ENCODE peak calls at places on chromosomes 1 and 21, in nine cellular contexts. One of them, this sample, is unnamed.

GRCh38 chr21:40851749-40852148 is 4.8 kb upstream of the DSCAM start:
- DNase-seq in GM23248: no peak
- DNase-seq in RWPE2: no peak
- DNase-seq in heart right ventricle: no peak
- DNase-seq in PC-9: no peak
- DNase-seq in lung: no peak
- DNase-seq in mucosa of descending colon: no peak
- DNase-seq in left ventricle myocardium inferior: no peak
- DNase-seq in psoas muscle: no peak
- DNase-seq in this sample: no peak

GRCh38 chr21:15050588-15051377 is 14.0 kb downstream of the NRIP1 start:
- DNase-seq in GM23248: no peak
- DNase-seq in RWPE2: no peak
- DNase-seq in heart right ventricle: no peak
- DNase-seq in PC-9: no peak
- DNase-seq in lung: no peak
- DNase-seq in mucosa of descending colon: no peak
- DNase-seq in left ventricle myocardium inferior: no peak
- DNase-seq in psoas muscle: no peak
- DNase-seq in this sample: no peak

GRCh38 chr1:187626056-187626455 is 797.3 kb downstream of the PLA2G4A start:
- DNase-seq in GM23248: no peak
- DNase-seq in RWPE2: no peak
- DNase-seq in heart right ventricle: no peak
- DNase-seq in PC-9: no peak
- DNase-seq in lung: no peak
- DNase-seq in mucosa of descending colon: no peak
- DNase-seq in left ventricle myocardium inferior: no peak
- DNase-seq in psoas muscle: no peak
- DNase-seq in this sample: no peak

GRCh38 chr1:210057593-210057992 is 119.6 kb downstream of the SYT14 start:
- DNase-seq in GM23248: no peak
- DNase-seq in RWPE2: no peak
- DNase-seq in heart right ventricle: no peak
- DNase-seq in PC-9: no peak
- DNase-seq in lung: no peak
- DNase-seq in mucosa of descending colon: no peak
- DNase-seq in left ventricle myocardium inferior: no peak
- DNase-seq in psoas muscle: no peak
- DNase-seq in this sample: no peak

GRCh38 chr1:94236021-94236491 is 1.3 kb downstream of the ARHGAP29 start:
- DNase-seq in GM23248: peak; percentile 50
- DNase-seq in RWPE2: no peak
- DNase-seq in heart right ventricle: no peak
- DNase-seq in PC-9: no peak
- DNase-seq in lung: no peak
- DNase-seq in mucosa of descending colon: no peak
- DNase-seq in left ventricle myocardium inferior: no peak
- DNase-seq in psoas muscle: no peak
- DNase-seq in this sample: no peak

GRCh38 chr1:245648749-245649517 is 494.1 kb downstream of the KIF26B start:
- DNase-seq in GM23248: no peak
- DNase-seq in RWPE2: no peak
- DNase-seq in heart right ventricle: no peak
- DNase-seq in PC-9: no peak
- DNase-seq in lung: no peak
- DNase-seq in mucosa of descending colon: no peak
- DNase-seq in left ventricle myocardium inferior: no peak
- DNase-seq in psoas muscle: no peak
- DNase-seq in this sample: no peak

GRCh38 chr1:232333419-232333767 is 296.5 kb downstream of the SIPA1L2 start:
- DNase-seq in GM23248: no peak
- DNase-seq in RWPE2: no peak
- DNase-seq in heart right ventricle: no peak
- DNase-seq in PC-9: no peak
- DNase-seq in lung: no peak
- DNase-seq in mucosa of descending colon: no peak
- DNase-seq in left ventricle myocardium inferior: peak; percentile 31
- DNase-seq in psoas muscle: no peak
- DNase-seq in this sample: no peak

GRCh38 chr1:45765999-45766792 is 15.7 kb upstream of the IPP start:
- DNase-seq in GM23248: no peak
- DNase-seq in RWPE2: no peak
- DNase-seq in heart right ventricle: no peak
- DNase-seq in PC-9: no peak
- DNase-seq in lung: no peak
- DNase-seq in mucosa of descending colon: no peak
- DNase-seq in left ventricle myocardium inferior: no peak
- DNase-seq in psoas muscle: no peak
- DNase-seq in this sample: peak; percentile 20

GRCh38 chr1:29501227-29501976 is 265.1 kb downstream of the PTPRU start:
- DNase-seq in GM23248: no peak
- DNase-seq in RWPE2: no peak
- DNase-seq in heart right ventricle: no peak
- DNase-seq in PC-9: no peak
- DNase-seq in lung: no peak
- DNase-seq in mucosa of descending colon: no peak
- DNase-seq in left ventricle myocardium inferior: no peak
- DNase-seq in psoas muscle: no peak
- DNase-seq in this sample: no peak

GRCh38 chr1:41731631-41732030 is 187.1 kb downstream of the HIVEP3 start:
- DNase-seq in GM23248: no peak
- DNase-seq in RWPE2: no peak
- DNase-seq in heart right ventricle: no peak
- DNase-seq in PC-9: no peak
- DNase-seq in lung: no peak
- DNase-seq in mucosa of descending colon: no peak
- DNase-seq in left ventricle myocardium inferior: no peak
- DNase-seq in psoas muscle: no peak
- DNase-seq in this sample: no peak

GRCh38 chr21:39935716-39936115 is 68.5 kb downstream of the PCP4 start:
- DNase-seq in GM23248: no peak
- DNase-seq in RWPE2: no peak
- DNase-seq in heart right ventricle: no peak
- DNase-seq in PC-9: no peak
- DNase-seq in lung: no peak
- DNase-seq in mucosa of descending colon: no peak
- DNase-seq in left ventricle myocardium inferior: no peak
- DNase-seq in psoas muscle: no peak
- DNase-seq in this sample: no peak

GRCh38 chr1:8687053-8687452 is 130.4 kb downstream of the RERE start:
- DNase-seq in GM23248: peak; percentile 50
- DNase-seq in RWPE2: no peak
- DNase-seq in heart right ventricle: no peak
- DNase-seq in PC-9: no peak
- DNase-seq in lung: no peak
- DNase-seq in mucosa of descending colon: peak; percentile 49
- DNase-seq in left ventricle myocardium inferior: no peak
- DNase-seq in psoas muscle: no peak
- DNase-seq in this sample: no peak

GRCh38 chr1:88655685-88656299 is 28.3 kb upstream of the PKN2 start:
- DNase-seq in GM23248: peak; percentile 46
- DNase-seq in RWPE2: no peak
- DNase-seq in heart right ventricle: no peak
- DNase-seq in PC-9: no peak
- DNase-seq in lung: no peak
- DNase-seq in mucosa of descending colon: no peak
- DNase-seq in left ventricle myocardium inferior: no peak
- DNase-seq in psoas muscle: no peak
- DNase-seq in this sample: no peak

GRCh38 chr1:104991702-104992101 is 1242.0 kb downstream of the AMY1C start:
- DNase-seq in GM23248: no peak
- DNase-seq in RWPE2: no peak
- DNase-seq in heart right ventricle: no peak
- DNase-seq in PC-9: no peak
- DNase-seq in lung: no peak
- DNase-seq in mucosa of descending colon: no peak
- DNase-seq in left ventricle myocardium inferior: no peak
- DNase-seq in psoas muscle: no peak
- DNase-seq in this sample: no peak

GRCh38 chr1:173418107-173418985 is 58.8 kb upstream of the PRDX6 start:
- DNase-seq in GM23248: peak; percentile 80
- DNase-seq in RWPE2: no peak
- DNase-seq in heart right ventricle: no peak
- DNase-seq in PC-9: no peak
- DNase-seq in lung: no peak
- DNase-seq in mucosa of descending colon: no peak
- DNase-seq in left ventricle myocardium inferior: no peak
- DNase-seq in psoas muscle: no peak
- DNase-seq in this sample: no peak

GRCh38 chr1:7050751-7051665 is 265.8 kb downstream of the CAMTA1 start:
- DNase-seq in GM23248: no peak
- DNase-seq in RWPE2: no peak
- DNase-seq in heart right ventricle: no peak
- DNase-seq in PC-9: no peak
- DNase-seq in lung: no peak
- DNase-seq in mucosa of descending colon: no peak
- DNase-seq in left ventricle myocardium inferior: no peak
- DNase-seq in psoas muscle: no peak
- DNase-seq in this sample: no peak

GRCh38 chr21:38785483-38785882 is 20.2 kb upstream of the ETS2 start:
- DNase-seq in GM23248: no peak
- DNase-seq in RWPE2: no peak
- DNase-seq in heart right ventricle: no peak
- DNase-seq in PC-9: no peak
- DNase-seq in lung: no peak
- DNase-seq in mucosa of descending colon: no peak
- DNase-seq in left ventricle myocardium inferior: no peak
- DNase-seq in psoas muscle: no peak
- DNase-seq in this sample: no peak

GRCh38 chr1:185170291-185170848 is 13.4 kb downstream of the SWT1 start:
- DNase-seq in GM23248: peak; percentile 68
- DNase-seq in RWPE2: no peak
- DNase-seq in heart right ventricle: peak; percentile 40
- DNase-seq in PC-9: peak; percentile 30
- DNase-seq in lung: no peak
- DNase-seq in mucosa of descending colon: no peak
- DNase-seq in left ventricle myocardium inferior: no peak
- DNase-seq in psoas muscle: no peak
- DNase-seq in this sample: peak; percentile 54

GRCh38 chr1:9482403-9482802 is 56.9 kb upstream of the SLC25A33 start:
- DNase-seq in GM23248: no peak
- DNase-seq in RWPE2: no peak
- DNase-seq in heart right ventricle: no peak
- DNase-seq in PC-9: no peak
- DNase-seq in lung: no peak
- DNase-seq in mucosa of descending colon: no peak
- DNase-seq in left ventricle myocardium inferior: no peak
- DNase-seq in psoas muscle: no peak
- DNase-seq in this sample: no peak

DNA sequence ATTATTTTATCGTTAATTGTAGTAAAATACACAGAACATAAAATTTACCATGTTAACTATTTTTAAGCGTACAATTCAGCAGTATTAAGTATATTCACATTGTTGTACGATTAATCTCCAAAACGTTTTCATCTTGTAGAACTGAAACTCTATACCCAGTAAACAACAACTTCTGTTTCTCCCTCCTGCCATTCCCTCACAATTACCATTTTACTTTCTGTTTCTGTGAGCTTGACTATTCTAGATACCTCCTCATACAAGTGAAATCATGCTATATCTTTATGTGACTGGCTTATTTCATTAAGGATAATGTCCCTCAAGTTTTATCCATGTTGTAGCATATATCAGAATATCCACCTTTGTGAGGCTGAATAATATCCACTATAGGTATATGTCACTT is 156.8 kb downstream of the ST6GALNAC3 start:
- DNase-seq in GM23248: no peak
- DNase-seq in RWPE2: no peak
- DNase-seq in heart right ventricle: no peak
- DNase-seq in PC-9: no peak
- DNase-seq in lung: no peak
- DNase-seq in mucosa of descending colon: no peak
- DNase-seq in left ventricle myocardium inferior: no peak
- DNase-seq in psoas muscle: no peak
- DNase-seq in this sample: no peak
- H3K4me1 ChIP-seq in GM23248: no peaks in the 10 kb centered on the region
- H3K4me1 ChIP-seq in RWPE2: no peaks in the 10 kb centered on the region
- H3K4me1 ChIP-seq in heart right ventricle: peaks cover 14% of the 10 kb centered on the region
- H3K4me1 ChIP-seq in PC-9: no peaks in the 10 kb centered on the region
- H3K4me1 ChIP-seq in lung: peaks cover 4% of the 10 kb centered on the region
- H3K4me1 ChIP-seq in mucosa of descending colon: no peaks in the 10 kb centered on the region
- H3K4me1 ChIP-seq in left ventricle myocardium inferior: peaks cover 14% of the 10 kb centered on the region
- H3K4me1 ChIP-seq in psoas muscle: no peaks in the 10 kb centered on the region
- H3K4me1 ChIP-seq in this sample: no peaks in the 10 kb centered on the region

DNA sequence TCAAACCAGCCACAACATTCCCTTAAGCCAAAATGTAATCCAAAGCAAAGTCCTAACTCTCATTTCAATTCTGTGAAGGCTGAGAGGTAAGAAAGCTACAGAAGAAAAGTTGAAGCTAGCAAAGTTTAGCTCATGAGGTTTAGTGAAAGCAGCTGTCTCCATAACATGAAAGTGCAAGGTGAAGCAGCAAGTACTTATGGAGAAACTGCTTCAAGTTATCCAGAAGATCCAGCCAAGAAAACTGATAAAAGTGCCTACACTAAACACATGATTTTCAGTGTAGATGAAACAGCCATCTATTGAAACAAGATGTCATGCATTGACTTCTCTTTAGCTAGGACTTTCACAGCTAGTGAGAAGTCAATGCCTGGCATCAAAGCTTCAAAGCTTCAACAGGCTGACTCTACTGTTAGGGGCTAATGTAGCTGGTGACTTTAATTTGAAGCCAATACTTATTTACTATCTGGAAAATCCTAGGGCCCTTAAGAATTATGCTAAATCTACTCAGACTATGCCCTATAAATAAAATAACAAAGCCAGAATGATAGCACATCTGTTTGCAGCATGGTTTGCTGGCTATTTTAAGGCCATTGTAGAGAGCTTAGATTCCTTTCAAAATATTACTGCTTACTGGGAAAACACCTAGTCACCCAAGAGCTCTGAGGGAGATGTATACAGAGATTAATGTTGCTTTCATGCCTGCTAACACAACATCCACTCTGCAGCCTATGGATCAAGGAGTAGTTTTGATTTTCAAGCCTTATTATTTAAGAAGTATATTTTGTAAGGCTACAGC is 188.5 kb downstream of the EIF4G3 start:
- DNase-seq in GM23248: no peak
- DNase-seq in RWPE2: no peak
- DNase-seq in heart right ventricle: no peak
- DNase-seq in PC-9: no peak
- DNase-seq in lung: no peak
- DNase-seq in mucosa of descending colon: no peak
- DNase-seq in left ventricle myocardium inferior: no peak
- DNase-seq in psoas muscle: no peak
- DNase-seq in this sample: no peak
- H3K4me1 ChIP-seq in GM23248: peaks cover 13% of the 10 kb centered on the region
- H3K4me1 ChIP-seq in RWPE2: peaks cover 12% of the 10 kb centered on the region
- H3K4me1 ChIP-seq in heart right ventricle: peaks cover 10% of the 10 kb centered on the region
- H3K4me1 ChIP-seq in PC-9: no peaks in the 10 kb centered on the region
- H3K4me1 ChIP-seq in lung: no peaks in the 10 kb centered on the region
- H3K4me1 ChIP-seq in mucosa of descending colon: no peaks in the 10 kb centered on the region
- H3K4me1 ChIP-seq in left ventricle myocardium inferior: peaks cover 7% of the 10 kb centered on the region
- H3K4me1 ChIP-seq in psoas muscle: peaks cover 36% of the 10 kb centered on the region
- H3K4me1 ChIP-seq in this sample: peaks cover 21% of the 10 kb centered on the region

GRCh38 chr1:183241446-183241845 is 55.4 kb downstream of the LAMC2 start:
- DNase-seq in GM23248: peak; percentile 85
- DNase-seq in RWPE2: no peak
- DNase-seq in heart right ventricle: no peak
- DNase-seq in PC-9: no peak
- DNase-seq in lung: no peak
- DNase-seq in mucosa of descending colon: no peak
- DNase-seq in left ventricle myocardium inferior: no peak
- DNase-seq in psoas muscle: no peak
- DNase-seq in this sample: no peak
- H3K4me1 ChIP-seq in GM23248: peaks cover 83% of the 10 kb centered on the region
- H3K4me1 ChIP-seq in RWPE2: peaks cover 6% of the 10 kb centered on the region
- H3K4me1 ChIP-seq in heart right ventricle: peaks cover 56% of the 10 kb centered on the region
- H3K4me1 ChIP-seq in PC-9: no peaks in the 10 kb centered on the region
- H3K4me1 ChIP-seq in lung: peaks cover 1% of the 10 kb centered on the region
- H3K4me1 ChIP-seq in mucosa of descending colon: no peaks in the 10 kb centered on the region
- H3K4me1 ChIP-seq in left ventricle myocardium inferior: peaks cover 48% of the 10 kb centered on the region
- H3K4me1 ChIP-seq in psoas muscle: no peaks in the 10 kb centered on the region
- H3K4me1 ChIP-seq in this sample: peaks cover 3% of the 10 kb centered on the region

GRCh38 chr1:212856755-212857154 is 1.3 kb upstream of the FLVCR1 start:
- DNase-seq in GM23248: no peak
- DNase-seq in RWPE2: no peak
- DNase-seq in heart right ventricle: no peak
- DNase-seq in PC-9: no peak
- DNase-seq in lung: no peak
- DNase-seq in mucosa of descending colon: no peak
- DNase-seq in left ventricle myocardium inferior: no peak
- DNase-seq in psoas muscle: no peak
- DNase-seq in this sample: no peak
- H3K4me1 ChIP-seq in GM23248: peaks cover 17% of the 10 kb centered on the region
- H3K4me1 ChIP-seq in RWPE2: no peaks in the 10 kb centered on the region
- H3K4me1 ChIP-seq in heart right ventricle: peaks cover 34% of the 10 kb centered on the region
- H3K4me1 ChIP-seq in PC-9: peaks cover 36% of the 10 kb centered on the region
- H3K4me1 ChIP-seq in lung: peaks cover 9% of the 10 kb centered on the region
- H3K4me1 ChIP-seq in mucosa of descending colon: peaks cover 18% of the 10 kb centered on the region
- H3K4me1 ChIP-seq in left ventricle myocardium inferior: peaks cover 43% of the 10 kb centered on the region
- H3K4me1 ChIP-seq in psoas muscle: peaks cover 2% of the 10 kb centered on the region
- H3K4me1 ChIP-seq in this sample: peaks cover 19% of the 10 kb centered on the region

This sample was measured in tibial nerve.